ENCODE peak calls at places on chromosomes 12 and 14, in seven cellular contexts. W is psoas muscle; H is naive thymus-derived CD4-positive, alpha-beta T cell; T is aorta; C is upper lobe of right lung; Y is tibial artery; I is left lung. S is an unnamed sample. For H3K4me1, the result is how much of the 10 kb centered on the place peaks cover.

GRCh38 chr14:52767058-52767833 is 24.2 kb downstream of the GNPNAT1 start:
- DNase-seq in W (no peak), H (no peak), T (no peak), C (no peak), Y (no peak), I (no peak), S (no peak)

GRCh38 chr14:99595034-99595433 is 9.0 kb downstream of the CCDC85C start:
- DNase-seq in W (no peak), H (no peak), T (no peak), C (no peak), Y (no peak), I (peak), S (no peak)

GRCh38 chr12:45458854-45459807 is 243.2 kb downstream of the ANO6 start:
- DNase-seq in W (no peak), H (no peak), T (no peak), C (no peak), Y (no peak), I (no peak), S (no peak)

GRCh38 chr14:23513005-23513412 is 38.6 kb downstream of the ZFHX2 start:
- DNase-seq in W (no peak), H (no peak), T (no peak), C (no peak), Y (no peak), I (no peak), S (no peak)

GRCh38 chr12:119681139-119681538 is 13.2 kb downstream of the PRKAB1 start:
- DNase-seq in W (no peak), H (no peak), T (no peak), C (no peak), Y (no peak), I (no peak), S (no peak)

GRCh38 chr12:130716918-130717306 is 813 bp upstream of the RIMBP2 start:
- DNase-seq in W (no peak), H (no peak), T (no peak), C (no peak), Y (no peak), I (no peak), S (no peak)

GRCh38 chr14:68286667-68287066 is 467.1 kb downstream of the RAD51B start:
- DNase-seq in W (no peak), H (no peak), T (no peak), C (no peak), Y (no peak), I (no peak), S (no peak)

GRCh38 chr12:113222730-113223531 is 1.7 kb downstream of the TPCN1 start:
- DNase-seq in W (peak), H (peak), T (peak), C (no peak), Y (peak), I (no peak), S (no peak)

GRCh38 chr12:103177624-103178023 is 220.2 kb downstream of the ASCL1 start:
- DNase-seq in W (no peak), H (no peak), T (no peak), C (no peak), Y (no peak), I (no peak), S (no peak)

GRCh38 chr12:124006582-124007170 is 33.7 kb downstream of the ZNF664 start:
- DNase-seq in W (no peak), H (peak), T (no peak), C (no peak), Y (no peak), I (no peak), S (no peak)

GRCh38 chr12:54563787-54564186 is 14.4 kb downstream of the PDE1B start:
- DNase-seq in W (no peak), H (no peak), T (no peak), C (no peak), Y (no peak), I (no peak), S (no peak)

GRCh38 chr14:50062438-50063039 is 53.8 kb downstream of the VCPKMT start:
- DNase-seq in W (no peak), H (peak), T (no peak), C (peak), Y (no peak), I (no peak), S (peak)

GRCh38 chr12:4526923-4527546 is 11.7 kb upstream of the RAD51AP1 start:
- DNase-seq in W (no peak), H (peak), T (no peak), C (no peak), Y (no peak), I (no peak), S (no peak)

DNA sequence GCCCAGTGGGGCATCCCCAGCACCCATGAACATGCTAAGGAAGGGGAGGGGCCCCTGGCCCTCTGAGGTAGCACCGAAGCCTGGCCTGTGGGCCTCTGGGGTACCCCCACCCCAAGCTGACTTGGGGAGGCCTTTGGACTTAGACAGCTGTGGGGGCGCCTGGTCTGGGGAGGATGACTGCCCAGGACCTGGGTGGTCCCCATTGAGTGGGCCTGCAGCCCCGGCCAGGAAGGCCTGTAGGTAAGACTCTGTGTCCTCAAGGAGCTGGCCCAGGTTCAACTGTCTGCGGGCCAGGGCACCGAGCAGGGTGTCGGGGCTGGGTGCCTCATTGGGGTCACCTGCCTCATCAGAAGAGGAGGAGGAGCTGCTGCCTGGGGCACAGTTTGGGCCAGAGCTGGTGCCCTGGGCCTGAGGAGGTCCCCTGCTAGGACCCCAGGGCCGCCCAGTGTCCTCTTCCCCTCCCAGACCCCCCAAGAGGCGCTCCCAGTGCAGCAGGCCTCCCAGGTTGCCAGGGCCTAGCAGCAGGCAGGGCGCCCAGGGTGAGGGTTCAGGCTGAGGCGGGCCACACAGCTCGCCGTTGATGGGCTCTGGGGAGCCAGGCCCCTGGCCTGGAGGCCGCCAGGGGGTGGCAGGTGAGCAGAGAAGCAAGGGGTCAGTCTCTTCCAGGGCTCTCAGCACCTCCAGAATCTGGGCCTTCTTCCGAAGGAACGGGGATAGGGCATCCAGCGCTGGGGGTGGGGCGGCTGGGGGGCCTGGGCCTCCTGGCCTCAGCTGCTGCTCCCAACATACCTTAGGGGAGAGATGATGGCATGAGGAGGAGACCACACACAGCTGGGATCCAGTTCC is 31.4 kb downstream of the NCKAP5L start:
- DNase-seq in W (no peak), H (no peak), T (no peak), C (no peak), Y (no peak), I (no peak), S (no peak)
- H3K27ac ChIP-seq in W (no peak), H (no peak), T (no peak), C (no peak), Y (no peak), I (peak), S (no peak)

GRCh38 chr12:6236641-6236940 is 36.4 kb downstream of the CD9 start:
- DNase-seq in W (no peak), H (no peak), T (no peak), C (peak), Y (no peak), I (no peak), S (no peak)
- H3K4me1 ChIP-seq in W (under half), H (under half), T (under half), C (under half), Y (under half), I (under half), S (under half)

DNA sequence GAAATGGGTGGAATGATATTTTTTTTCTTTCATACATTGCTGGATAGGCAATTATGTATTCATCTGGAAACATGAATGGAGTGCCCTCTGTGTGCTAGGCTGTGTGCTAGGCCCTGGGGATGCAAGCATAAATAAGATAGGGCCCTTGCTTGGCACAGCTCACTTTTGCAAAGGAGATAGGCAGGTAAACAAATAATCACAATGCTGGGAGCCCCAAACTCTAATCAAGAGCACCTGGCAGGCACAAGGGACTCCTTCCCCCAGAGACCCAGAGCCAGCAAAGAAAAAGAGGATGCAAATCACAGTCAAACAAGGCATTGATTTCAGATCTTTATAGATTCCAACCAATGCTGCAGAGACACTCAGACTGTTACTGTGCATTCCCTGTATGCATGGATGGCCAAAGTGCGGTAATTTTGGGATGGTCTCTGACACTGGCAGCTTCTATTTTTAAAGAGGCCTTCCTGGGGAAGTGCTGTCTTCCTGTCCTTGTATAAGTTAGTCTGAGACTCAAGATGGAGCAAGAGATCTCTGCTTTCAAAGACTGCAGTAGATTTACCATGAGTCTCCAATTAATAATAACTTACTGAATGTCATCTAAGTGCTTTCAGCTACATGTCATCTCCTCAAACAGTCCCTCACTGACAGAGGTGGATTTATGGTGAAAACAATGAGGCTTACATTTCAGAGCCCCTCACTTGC is 45.1 kb upstream of the CPM start:
- DNase-seq in W (no peak), H (no peak), T (no peak), C (no peak), Y (no peak), I (no peak), S (no peak)
- H3K4me3 ChIP-seq in W (no peak), H (no peak), T (no peak), C (no peak), Y (no peak), I (no peak), S (no peak)

DNA sequence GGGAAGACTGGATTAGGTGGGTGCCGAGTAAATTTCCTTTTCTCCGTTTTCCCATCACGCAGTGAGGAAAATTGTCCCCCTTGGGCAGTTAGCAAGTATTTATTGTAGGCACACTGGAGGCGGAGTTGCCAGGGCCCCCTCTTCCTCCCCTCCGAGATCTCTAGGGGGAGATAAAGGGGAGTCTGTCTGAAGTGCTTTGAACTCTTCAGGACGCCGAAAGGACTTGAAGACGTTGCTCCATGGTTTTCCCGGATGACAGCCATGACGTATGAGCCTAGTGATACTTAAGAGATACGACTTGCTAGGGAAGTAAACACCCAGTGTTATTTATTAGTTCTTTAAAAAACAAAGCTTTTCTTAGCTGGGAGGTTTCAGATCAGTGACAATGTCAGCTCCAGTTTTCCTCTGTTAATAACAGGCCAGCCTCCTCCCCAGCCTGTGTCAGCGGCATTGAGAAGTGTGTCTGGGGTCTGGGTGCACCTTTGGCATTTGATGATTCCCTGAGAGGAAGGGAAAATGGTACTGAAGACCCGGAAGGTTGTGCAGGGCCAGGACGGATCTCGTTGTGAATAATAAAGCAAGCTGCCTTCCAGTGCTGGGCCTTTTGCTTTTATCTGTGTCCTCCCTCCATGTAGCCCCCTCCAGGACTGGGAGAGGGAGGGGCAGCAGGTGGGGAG is 78.7 kb downstream of the TSPAN9 start:
- DNase-seq in W (no peak), H (no peak), T (no peak), C (no peak), Y (no peak), I (no peak), S (no peak)
- H3K27ac ChIP-seq in W (no peak), H (no peak), T (no peak), C (peak), Y (no peak), I (peak), S (no peak)